ENCODE peak calls at places on chromosomes 7 and 10, in four cellular contexts. One of them, this sample, is unnamed.
A peak's percentile ranks its signal among the peaks of the same experiment; 100 is the strongest.

GRCh38 chr7:111038185-111038584 is 52.7 kb upstream of the LRRN3 start:
- DNase-seq in NCI-H1105 treated with DMSO at 0.1 percent for 48 hours: no peak
- DNase-seq in HCT116: no peak
- DNase-seq in HuH-7.5: no peak
- DNase-seq in this sample: no peak

GRCh38 chr10:22597142-22597541 is 117.2 kb downstream of the PIP4K2A start:
- DNase-seq in NCI-H1105 treated with DMSO at 0.1 percent for 48 hours: no peak
- DNase-seq in HuH-7.5: no peak
- DNase-seq in HCT116: no peak
- DNase-seq in this sample: no peak

GRCh38 chr10:114499630-114500190 is 95.4 kb upstream of the AFAP1L2 start:
- DNase-seq in HCT116: no peak
- DNase-seq in NCI-H1105 treated with DMSO at 0.1 percent for 48 hours: no peak
- DNase-seq in HuH-7.5: no peak
- DNase-seq in this sample: no peak

GRCh38 chr10:113177163-113177935 is 227.3 kb downstream of the TCF7L2 start:
- DNase-seq in HuH-7.5: no peak
- DNase-seq in NCI-H1105 treated with DMSO at 0.1 percent for 48 hours: peak; percentile 54
- DNase-seq in HCT116: no peak
- DNase-seq in this sample: no peak

GRCh38 chr10:24278519-24278889 is 69.6 kb downstream of the KIAA1217 start:
- DNase-seq in HCT116: no peak
- DNase-seq in HuH-7.5: no peak
- DNase-seq in NCI-H1105 treated with DMSO at 0.1 percent for 48 hours: no peak
- DNase-seq in this sample: no peak

GRCh38 chr10:154348-154747 is 19.1 kb downstream of the ZMYND11 start:
- DNase-seq in HuH-7.5: no peak
- DNase-seq in NCI-H1105 treated with DMSO at 0.1 percent for 48 hours: no peak
- DNase-seq in HCT116: no peak
- DNase-seq in this sample: peak; percentile 3

GRCh38 chr7:112112822-112113255 is 93.4 kb downstream of the DOCK4 start:
- DNase-seq in NCI-H1105 treated with DMSO at 0.1 percent for 48 hours: no peak
- DNase-seq in HCT116: no peak
- DNase-seq in HuH-7.5: no peak
- DNase-seq in this sample: no peak

GRCh38 chr7:25223206-25223605 is 5.1 kb downstream of the NPVF start:
- DNase-seq in NCI-H1105 treated with DMSO at 0.1 percent for 48 hours: no peak
- DNase-seq in HuH-7.5: no peak
- DNase-seq in HCT116: no peak
- DNase-seq in this sample: no peak

GRCh38 chr10:44020322-44021111 is 364.4 kb downstream of the CXCL12 start:
- DNase-seq in NCI-H1105 treated with DMSO at 0.1 percent for 48 hours: no peak
- DNase-seq in HCT116: no peak
- DNase-seq in HuH-7.5: no peak
- DNase-seq in this sample: no peak

GRCh38 chr10:103706047-103706446 is 149.3 kb downstream of the SH3PXD2A start:
- DNase-seq in HuH-7.5: no peak
- DNase-seq in NCI-H1105 treated with DMSO at 0.1 percent for 48 hours: no peak
- DNase-seq in HCT116: no peak
- DNase-seq in this sample: no peak

GRCh38 chr10:6586501-6586900 is 6.4 kb upstream of the PRKCQ start:
- DNase-seq in NCI-H1105 treated with DMSO at 0.1 percent for 48 hours: no peak
- DNase-seq in HCT116: no peak
- DNase-seq in HuH-7.5: no peak
- DNase-seq in this sample: no peak

GRCh38 chr10:72831696-72832355 is 61.7 kb upstream of the OIT3 start:
- DNase-seq in HuH-7.5: no peak
- DNase-seq in NCI-H1105 treated with DMSO at 0.1 percent for 48 hours: no peak
- DNase-seq in HCT116: no peak
- DNase-seq in this sample: peak; percentile 21

GRCh38 chr10:122254831-122255230 is 16.3 kb upstream of the BTBD16 start:
- DNase-seq in HCT116: no peak
- DNase-seq in NCI-H1105 treated with DMSO at 0.1 percent for 48 hours: no peak
- DNase-seq in HuH-7.5: no peak
- DNase-seq in this sample: no peak

GRCh38 chr10:128025437-128025836 is 100.8 kb downstream of the MKI67 start:
- DNase-seq in HCT116: no peak
- DNase-seq in NCI-H1105 treated with DMSO at 0.1 percent for 48 hours: no peak
- DNase-seq in HuH-7.5: no peak
- DNase-seq in this sample: no peak

GRCh38 chr10:119542357-119542989 is at the start of gene RGS10:
- DNase-seq in HuH-7.5: peak; percentile 60
- DNase-seq in HCT116: peak; percentile 56
- DNase-seq in NCI-H1105 treated with DMSO at 0.1 percent for 48 hours: no peak
- DNase-seq in this sample: peak; percentile 68

GRCh38 chr7:27129729-27130539 is 623 bp downstream of the HOXA4 start:
- DNase-seq in HuH-7.5: no peak
- DNase-seq in HCT116: no peak
- DNase-seq in NCI-H1105 treated with DMSO at 0.1 percent for 48 hours: no peak
- DNase-seq in this sample: peak; percentile 55

GRCh38 chr10:62894156-62894555 is 78.0 kb upstream of the EGR2 start:
- DNase-seq in HuH-7.5: no peak
- DNase-seq in HCT116: no peak
- DNase-seq in NCI-H1105 treated with DMSO at 0.1 percent for 48 hours: no peak
- DNase-seq in this sample: no peak

GRCh38 chr7:30029696-30030095 is 1.5 kb downstream of the PLEKHA8 start:
- DNase-seq in HCT116: no peak
- DNase-seq in HuH-7.5: peak; percentile 32
- DNase-seq in NCI-H1105 treated with DMSO at 0.1 percent for 48 hours: peak; percentile 20
- DNase-seq in this sample: no peak

GRCh38 chr10:58943960-58944359 is 232.5 kb upstream of the PHYHIPL start:
- DNase-seq in HuH-7.5: no peak
- DNase-seq in HCT116: no peak
- DNase-seq in NCI-H1105 treated with DMSO at 0.1 percent for 48 hours: no peak
- DNase-seq in this sample: no peak

GRCh38 chr10:112397592-112397991 is 23.7 kb downstream of the ACSL5 start:
- DNase-seq in HCT116: no peak
- DNase-seq in HuH-7.5: no peak
- DNase-seq in NCI-H1105 treated with DMSO at 0.1 percent for 48 hours: no peak
- DNase-seq in this sample: no peak

GRCh38 chr7:42746226-42746625 is 165.6 kb downstream of the C7orf25 start:
- DNase-seq in HCT116: no peak
- DNase-seq in NCI-H1105 treated with DMSO at 0.1 percent for 48 hours: no peak
- DNase-seq in HuH-7.5: no peak
- DNase-seq in this sample: peak; percentile 88

GRCh38 chr10:8412541-8412940 is 358.1 kb downstream of the GATA3 start:
- DNase-seq in HuH-7.5: no peak
- DNase-seq in HCT116: no peak
- DNase-seq in NCI-H1105 treated with DMSO at 0.1 percent for 48 hours: no peak
- DNase-seq in this sample: no peak

GRCh38 chr10:119246862-119247549 is 39.6 kb downstream of the GRK5 start:
- DNase-seq in NCI-H1105 treated with DMSO at 0.1 percent for 48 hours: no peak
- DNase-seq in HuH-7.5: no peak
- DNase-seq in HCT116: no peak
- DNase-seq in this sample: no peak

GRCh38 chr7:94333810-94334209 is 60.9 kb upstream of the COL1A2 start:
- DNase-seq in NCI-H1105 treated with DMSO at 0.1 percent for 48 hours: no peak
- DNase-seq in HuH-7.5: no peak
- DNase-seq in HCT116: peak; percentile 0
- DNase-seq in this sample: no peak

GRCh38 chr10:12390733-12391132 is 41.4 kb downstream of the CAMK1D start:
- DNase-seq in HuH-7.5: no peak
- DNase-seq in NCI-H1105 treated with DMSO at 0.1 percent for 48 hours: no peak
- DNase-seq in HCT116: no peak
- DNase-seq in this sample: no peak

GRCh38 chr10:16944081-16944922 is 127.1 kb upstream of the RSU1 start:
- DNase-seq in NCI-H1105 treated with DMSO at 0.1 percent for 48 hours: no peak
- DNase-seq in HCT116: no peak
- DNase-seq in HuH-7.5: no peak
- DNase-seq in this sample: no peak

GRCh38 chr7:25954395-25954794 is 197.6 kb upstream of the NFE2L3 start:
- DNase-seq in NCI-H1105 treated with DMSO at 0.1 percent for 48 hours: no peak
- DNase-seq in HuH-7.5: no peak
- DNase-seq in HCT116: no peak
- DNase-seq in this sample: no peak

GRCh38 chr7:6729492-6730342 is 23.0 kb upstream of the ZNF12 start:
- DNase-seq in HCT116: peak; percentile 85
- DNase-seq in NCI-H1105 treated with DMSO at 0.1 percent for 48 hours: peak; percentile 80
- DNase-seq in HuH-7.5: peak; percentile 93
- DNase-seq in this sample: peak; percentile 91

GRCh38 chr7:107057474-107057833 is 12.9 kb downstream of the PRKAR2B start:
- DNase-seq in HuH-7.5: no peak
- DNase-seq in NCI-H1105 treated with DMSO at 0.1 percent for 48 hours: no peak
- DNase-seq in HCT116: no peak
- DNase-seq in this sample: no peak